ENCODE peak calls at places on chromosomes 6 and 20, in eight cellular contexts. H, V, L, A, X, T, K and Z are unnamed samples.

GRCh38 chr6:142884214-142885035 is 60.6 kb downstream of the HIVEP2 start:
- DNase-seq in H (no peak), V (no peak), L (no peak), A (no peak), X (no peak), T (peak), K (no peak), Z (no peak)

GRCh38 chr20:51628533-51629398 is 86.2 kb upstream of the NFATC2 start:
- DNase-seq in H (no peak), V (no peak), L (no peak), A (no peak), X (no peak), T (peak), K (no peak), Z (peak)

GRCh38 chr6:72739368-72739779 is 117.5 kb downstream of the KCNQ5 start:
- DNase-seq in H (no peak), V (no peak), L (no peak), A (no peak), X (no peak), T (no peak), K (no peak), Z (no peak)

GRCh38 chr6:63919556-63920110 is 284.0 kb downstream of the PHF3 start:
- DNase-seq in H (no peak), V (no peak), L (no peak), A (no peak), X (no peak), T (peak), K (no peak), Z (no peak)

GRCh38 chr6:111602481-111603404 is 2.9 kb downstream of the TRAF3IP2 start:
- DNase-seq in H (no peak), V (peak), L (no peak), A (no peak), X (no peak), T (peak), K (no peak), Z (no peak)

GRCh38 chr6:158026054-158026900 is 44.6 kb downstream of the SYNJ2 start:
- DNase-seq in H (peak), V (peak), L (peak), A (peak), X (peak), T (peak), K (peak), Z (no peak)

GRCh38 chr20:25084616-25085187 is 2.8 kb upstream of the VSX1 start:
- DNase-seq in H (no peak), V (no peak), L (no peak), A (no peak), X (no peak), T (no peak), K (no peak), Z (no peak)

GRCh38 chr6:133894795-133895401 is 6.0 kb downstream of the TCF21 start:
- DNase-seq in H (no peak), V (peak), L (peak), A (no peak), X (no peak), T (peak), K (no peak), Z (no peak)

GRCh38 chr6:24933868-24934401 is 1.8 kb downstream of the RIPOR2 start:
- DNase-seq in H (no peak), V (peak), L (no peak), A (no peak), X (no peak), T (peak), K (no peak), Z (no peak)

GRCh38 chr20:19419420-19419819 is 207.0 kb downstream of the SLC24A3 start:
- DNase-seq in H (no peak), V (no peak), L (no peak), A (no peak), X (no peak), T (no peak), K (no peak), Z (no peak)

GRCh38 chr20:16528078-16528477 is 45.2 kb downstream of the KIF16B start:
- DNase-seq in H (no peak), V (peak), L (peak), A (peak), X (peak), T (peak), K (no peak), Z (no peak)

GRCh38 chr20:63894358-63895201 is at the start of gene DNAJC5:
- DNase-seq in H (peak), V (peak), L (peak), A (peak), X (peak), T (peak), K (peak), Z (peak)

GRCh38 chr6:69422474-69422873 is 374.3 kb downstream of the LMBRD1 start:
- DNase-seq in H (no peak), V (no peak), L (no peak), A (no peak), X (no peak), T (no peak), K (no peak), Z (no peak)

GRCh38 chr6:151089916-151090443 is 149.8 kb upstream of the AKAP12 start:
- DNase-seq in H (no peak), V (no peak), L (no peak), A (no peak), X (no peak), T (no peak), K (no peak), Z (no peak)

GRCh38 chr6:11294263-11294662 is 61.8 kb upstream of the NEDD9 start:
- DNase-seq in H (no peak), V (no peak), L (no peak), A (no peak), X (no peak), T (no peak), K (no peak), Z (no peak)

GRCh38 chr6:25144919-25145318 is 134.3 kb upstream of the CARMIL1 start:
- DNase-seq in H (no peak), V (no peak), L (no peak), A (no peak), X (no peak), T (no peak), K (no peak), Z (no peak)

GRCh38 chr20:53678990-53679596 is 85.5 kb upstream of the ZNF217 start:
- DNase-seq in H (no peak), V (no peak), L (no peak), A (no peak), X (no peak), T (peak), K (no peak), Z (no peak)

GRCh38 chr20:58711266-58712051 is 18.9 kb downstream of the NPEPL1 start:
- DNase-seq in H (peak), V (peak), L (no peak), A (no peak), X (no peak), T (no peak), K (no peak), Z (peak)

GRCh38 chr6:166032366-166033171 is 135.1 kb downstream of the TBXT start:
- DNase-seq in H (no peak), V (peak), L (peak), A (peak), X (no peak), T (peak), K (no peak), Z (no peak)

GRCh38 chr6:167968091-167968490 is 29.4 kb upstream of the KIF25 start:
- DNase-seq in H (no peak), V (no peak), L (no peak), A (no peak), X (no peak), T (no peak), K (no peak), Z (no peak)

GRCh38 chr6:81589465-81590313 is 162.8 kb downstream of the TENT5A start:
- DNase-seq in H (no peak), V (no peak), L (no peak), A (no peak), X (no peak), T (no peak), K (no peak), Z (no peak)

GRCh38 chr6:46687619-46688097 is at the start of gene TDRD6:
- DNase-seq in H (peak), V (no peak), L (no peak), A (no peak), X (no peak), T (no peak), K (no peak), Z (no peak)

GRCh38 chr6:29733057-29733456 is 9.8 kb downstream of the HLA-F start:
- DNase-seq in H (no peak), V (no peak), L (no peak), A (no peak), X (no peak), T (no peak), K (no peak), Z (no peak)

GRCh38 chr20:17856024-17856564 is 112.5 kb downstream of the SNX5 start:
- DNase-seq in H (peak), V (peak), L (no peak), A (no peak), X (peak), T (no peak), K (no peak), Z (no peak)

GRCh38 chr6:38713812-38714211 is 1.3 kb upstream of the DNAH8 start:
- DNase-seq in H (no peak), V (no peak), L (no peak), A (no peak), X (peak), T (no peak), K (no peak), Z (no peak)

GRCh38 chr6:70112686-70113570 is 190.0 kb downstream of the COL9A1 start:
- DNase-seq in H (no peak), V (no peak), L (no peak), A (no peak), X (no peak), T (no peak), K (no peak), Z (no peak)

GRCh38 chr20:52801628-52802006 is 170.5 kb upstream of the TSHZ2 start:
- DNase-seq in H (no peak), V (no peak), L (no peak), A (no peak), X (no peak), T (no peak), K (no peak), Z (no peak)

GRCh38 chr20:57258055-57258454 is 8.4 kb downstream of the BMP7 start:
- DNase-seq in H (no peak), V (no peak), L (no peak), A (no peak), X (no peak), T (no peak), K (no peak), Z (no peak)

GRCh38 chr20:46946796-46947195 is 52.2 kb downstream of the EYA2 start:
- DNase-seq in H (no peak), V (no peak), L (no peak), A (no peak), X (no peak), T (no peak), K (no peak), Z (no peak)

GRCh38 chr6:16799279-16800193 is 38.3 kb upstream of the ATXN1 start:
- DNase-seq in H (no peak), V (no peak), L (no peak), A (no peak), X (peak), T (peak), K (no peak), Z (no peak)

GRCh38 chr20:53668981-53669380 is 75.3 kb upstream of the ZNF217 start:
- DNase-seq in H (no peak), V (peak), L (no peak), A (no peak), X (no peak), T (no peak), K (no peak), Z (no peak)

GRCh38 chr6:29834564-29835436 is 7.2 kb downstream of the HLA-G start:
- DNase-seq in H (no peak), V (no peak), L (no peak), A (no peak), X (peak), T (peak), K (no peak), Z (no peak)

GRCh38 chr20:35619196-35620095 is 3.8 kb downstream of the SPAG4 start:
- DNase-seq in H (peak), V (peak), L (peak), A (peak), X (peak), T (peak), K (peak), Z (peak)
- TF ChIP-seq CTCF in H (peak), V (peak), L (peak), A (peak), X (peak), T (peak), K (no peak), Z (peak)

DNA sequence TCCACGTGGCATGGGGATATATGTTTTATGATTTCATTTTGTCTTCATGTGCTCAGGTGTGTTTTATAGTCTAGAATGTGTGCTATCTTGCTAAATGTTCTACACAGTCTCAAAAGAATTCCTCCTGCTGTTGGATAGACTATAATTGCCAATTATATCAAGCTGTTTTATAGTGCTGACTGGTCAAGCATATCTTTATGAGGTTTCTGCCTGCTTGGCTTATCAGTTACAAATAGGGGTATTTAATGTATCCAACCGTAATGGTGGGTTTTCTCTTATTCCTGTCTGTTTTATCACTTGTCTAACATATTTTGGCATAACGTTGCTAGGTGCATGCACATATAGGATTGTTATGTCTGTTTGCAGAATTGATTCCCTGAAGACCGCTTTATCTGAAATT is 201.3 kb downstream of the EYS start:
- DNase-seq in H (no peak), V (no peak), L (no peak), A (no peak), X (no peak), T (no peak), K (no peak), Z (no peak)
- H3K4me3 ChIP-seq in H (no peak), V (no peak), L (no peak), A (no peak), X (no peak), T (no peak), K (no peak), Z (no peak)

GRCh38 chr6:85124472-85125428 is 325.1 kb upstream of the NT5E start:
- DNase-seq in H (no peak), V (no peak), L (no peak), A (no peak), X (no peak), T (peak), K (no peak), Z (no peak)

GRCh38 chr6:85127179-85127498 is 322.7 kb upstream of the NT5E start:
- DNase-seq in H (no peak), V (no peak), L (no peak), A (no peak), X (no peak), T (no peak), K (no peak), Z (no peak)

GRCh38 chr6:85129881-85130280 is 320.0 kb upstream of the NT5E start:
- DNase-seq in H (no peak), V (no peak), L (no peak), A (no peak), X (peak), T (no peak), K (no peak), Z (no peak)

GRCh38 chr6:85127696-85128225 is 322.1 kb upstream of the NT5E start:
- DNase-seq in H (no peak), V (no peak), L (no peak), A (no peak), X (no peak), T (no peak), K (no peak), Z (no peak)

DNA sequence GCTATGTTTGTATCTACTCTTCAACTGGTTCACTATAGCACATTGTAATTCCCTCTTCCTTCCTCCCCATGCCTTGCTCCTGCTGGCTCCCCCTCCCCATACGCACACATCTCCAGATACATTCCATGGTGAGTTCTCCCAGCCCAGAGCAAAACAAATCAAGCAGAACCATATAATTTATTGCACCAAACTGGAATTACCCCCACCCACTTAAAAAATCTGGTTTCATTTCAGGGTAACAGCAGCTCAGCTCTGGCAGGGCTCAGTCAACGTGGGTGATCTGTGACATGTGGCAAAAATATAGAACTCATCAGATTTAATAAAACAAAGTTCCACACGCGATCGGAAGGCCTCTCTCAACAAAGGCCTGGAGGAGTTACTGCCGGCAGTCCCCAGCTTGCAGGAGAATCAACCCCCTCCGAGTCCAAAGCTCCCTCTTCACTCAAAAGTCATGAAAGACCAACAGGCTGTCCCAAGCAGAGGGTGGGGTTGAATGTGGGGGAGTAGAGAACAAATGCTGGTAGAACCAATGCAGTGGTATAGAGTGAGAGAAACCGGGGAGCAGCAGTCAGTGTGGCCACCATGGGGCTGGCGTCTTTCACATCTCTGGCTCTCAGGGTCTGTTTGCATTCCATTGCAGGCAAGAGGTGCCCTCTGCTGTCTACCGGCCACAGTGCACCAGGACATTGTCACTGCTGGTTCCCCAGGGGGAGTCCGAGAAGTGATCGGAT is 323.3 kb upstream of the NT5E start:
- DNase-seq in H (no peak), V (peak), L (no peak), A (no peak), X (peak), T (peak), K (peak), Z (peak)
- TF ChIP-seq CTCF in H (peak), V (peak), L (peak), A (peak), X (peak), T (peak), K (peak), Z (peak)

GRCh38 chr20:31674895-31675827 is 37.4 kb downstream of the COX4I2 start:
- DNase-seq in H (peak), V (no peak), L (no peak), A (peak), X (peak), T (peak), K (no peak), Z (peak)
- H3K4me3 ChIP-seq in H (peak), V (no peak), L (no peak), A (no peak), X (no peak), T (peak), K (peak), Z (no peak)